ENCODE peak calls at places on chromosomes 3 and 15, in five cellular contexts. One of them, this sample, is unnamed.

GRCh38 chr3:127867986-127868385 is 45.7 kb upstream of the MGLL start:
- DNase-seq in retinal pigment epithelial cell: no peak
- DNase-seq in HEK293T: no peak
- DNase-seq in foreskin fibroblast: no peak
- DNase-seq in pulmonary artery endothelial cell: no peak
- DNase-seq in this sample: no peak

GRCh38 chr15:62841269-62841628 is 201.3 kb upstream of the TPM1 start:
- DNase-seq in retinal pigment epithelial cell: no peak
- DNase-seq in HEK293T: no peak
- DNase-seq in foreskin fibroblast: no peak
- DNase-seq in pulmonary artery endothelial cell: no peak
- DNase-seq in this sample: no peak

GRCh38 chr3:38084019-38084968 is 45.3 kb downstream of the DLEC1 start:
- DNase-seq in retinal pigment epithelial cell: no peak
- DNase-seq in HEK293T: peak
- DNase-seq in foreskin fibroblast: peak
- DNase-seq in pulmonary artery endothelial cell: no peak
- DNase-seq in this sample: peak

GRCh38 chr3:13500133-13500885 is 20.2 kb downstream of the HDAC11 start:
- DNase-seq in retinal pigment epithelial cell: no peak
- DNase-seq in HEK293T: peak
- DNase-seq in foreskin fibroblast: no peak
- DNase-seq in pulmonary artery endothelial cell: no peak
- DNase-seq in this sample: peak

GRCh38 chr15:48592221-48592731 is 53.2 kb downstream of the FBN1 start:
- DNase-seq in retinal pigment epithelial cell: peak
- DNase-seq in HEK293T: no peak
- DNase-seq in foreskin fibroblast: peak
- DNase-seq in pulmonary artery endothelial cell: peak
- DNase-seq in this sample: no peak

GRCh38 chr3:124837730-124838186 is 49.4 kb downstream of the ITGB5 start:
- DNase-seq in retinal pigment epithelial cell: peak
- DNase-seq in HEK293T: no peak
- DNase-seq in foreskin fibroblast: peak
- DNase-seq in pulmonary artery endothelial cell: peak
- DNase-seq in this sample: no peak

GRCh38 chr3:81871358-81872152 is 110.1 kb upstream of the GBE1 start:
- DNase-seq in retinal pigment epithelial cell: no peak
- DNase-seq in HEK293T: no peak
- DNase-seq in foreskin fibroblast: no peak
- DNase-seq in pulmonary artery endothelial cell: no peak
- DNase-seq in this sample: no peak

GRCh38 chr3:38438421-38438820 is 15.3 kb upstream of the ACVR2B start:
- DNase-seq in retinal pigment epithelial cell: no peak
- DNase-seq in HEK293T: no peak
- DNase-seq in foreskin fibroblast: peak
- DNase-seq in pulmonary artery endothelial cell: peak
- DNase-seq in this sample: no peak

GRCh38 chr3:51378726-51379125 is 6.4 kb upstream of the MANF start:
- DNase-seq in retinal pigment epithelial cell: no peak
- DNase-seq in HEK293T: no peak
- DNase-seq in foreskin fibroblast: no peak
- DNase-seq in pulmonary artery endothelial cell: no peak
- DNase-seq in this sample: peak

GRCh38 chr3:49427581-49427980 is 1.5 kb downstream of the NICN1 start:
- DNase-seq in retinal pigment epithelial cell: no peak
- DNase-seq in HEK293T: no peak
- DNase-seq in foreskin fibroblast: no peak
- DNase-seq in pulmonary artery endothelial cell: no peak
- DNase-seq in this sample: no peak

GRCh38 chr3:14907043-14907966 is 40.1 kb upstream of the NR2C2 start:
- DNase-seq in retinal pigment epithelial cell: no peak
- DNase-seq in HEK293T: no peak
- DNase-seq in foreskin fibroblast: no peak
- DNase-seq in pulmonary artery endothelial cell: no peak
- DNase-seq in this sample: no peak

GRCh38 chr3:178245385-178245778 is 290.9 kb upstream of the KCNMB2 start:
- DNase-seq in retinal pigment epithelial cell: no peak
- DNase-seq in HEK293T: no peak
- DNase-seq in foreskin fibroblast: peak
- DNase-seq in pulmonary artery endothelial cell: no peak
- DNase-seq in this sample: no peak

GRCh38 chr3:106332884-106333283 is 464.1 kb upstream of the CBLB start:
- DNase-seq in retinal pigment epithelial cell: no peak
- DNase-seq in HEK293T: no peak
- DNase-seq in foreskin fibroblast: no peak
- DNase-seq in pulmonary artery endothelial cell: no peak
- DNase-seq in this sample: no peak

GRCh38 chr3:88440701-88441100 is 290.9 kb downstream of the C3orf38 start:
- DNase-seq in retinal pigment epithelial cell: no peak
- DNase-seq in HEK293T: no peak
- DNase-seq in foreskin fibroblast: no peak
- DNase-seq in pulmonary artery endothelial cell: no peak
- DNase-seq in this sample: no peak

GRCh38 chr3:8595935-8596262 is 48.7 kb downstream of the SSUH2 start:
- DNase-seq in retinal pigment epithelial cell: no peak
- DNase-seq in HEK293T: no peak
- DNase-seq in foreskin fibroblast: no peak
- DNase-seq in pulmonary artery endothelial cell: no peak
- DNase-seq in this sample: no peak

GRCh38 chr3:169772530-169772950 is 656 bp upstream of the MYNN start:
- DNase-seq in retinal pigment epithelial cell: peak
- DNase-seq in HEK293T: peak
- DNase-seq in foreskin fibroblast: peak
- DNase-seq in pulmonary artery endothelial cell: no peak
- DNase-seq in this sample: peak

GRCh38 chr3:41188291-41188690 is 11.0 kb upstream of the CTNNB1 start:
- DNase-seq in retinal pigment epithelial cell: no peak
- DNase-seq in HEK293T: no peak
- DNase-seq in foreskin fibroblast: no peak
- DNase-seq in pulmonary artery endothelial cell: no peak
- DNase-seq in this sample: no peak

GRCh38 chr3:46708401-46709146 is 7.4 kb downstream of the TMIE start:
- DNase-seq in retinal pigment epithelial cell: no peak
- DNase-seq in HEK293T: no peak
- DNase-seq in foreskin fibroblast: no peak
- DNase-seq in pulmonary artery endothelial cell: no peak
- DNase-seq in this sample: no peak

GRCh38 chr15:26662226-26662750 is 110.6 kb downstream of the GABRB3 start:
- DNase-seq in retinal pigment epithelial cell: no peak
- DNase-seq in HEK293T: no peak
- DNase-seq in foreskin fibroblast: no peak
- DNase-seq in pulmonary artery endothelial cell: no peak
- DNase-seq in this sample: no peak

GRCh38 chr3:49124991-49125670 is 4.5 kb upstream of the USP19 start:
- DNase-seq in retinal pigment epithelial cell: no peak
- DNase-seq in HEK293T: no peak
- DNase-seq in foreskin fibroblast: no peak
- DNase-seq in pulmonary artery endothelial cell: no peak
- DNase-seq in this sample: peak

GRCh38 chr3:49148159-49148558 is 15.3 kb upstream of the LAMB2 start:
- DNase-seq in retinal pigment epithelial cell: no peak
- DNase-seq in HEK293T: no peak
- DNase-seq in foreskin fibroblast: no peak
- DNase-seq in pulmonary artery endothelial cell: no peak
- DNase-seq in this sample: no peak

GRCh38 chr3:41239587-41239986 is 40.3 kb downstream of the CTNNB1 start:
- DNase-seq in retinal pigment epithelial cell: no peak
- DNase-seq in HEK293T: no peak
- DNase-seq in foreskin fibroblast: no peak
- DNase-seq in pulmonary artery endothelial cell: no peak
- DNase-seq in this sample: no peak

GRCh38 chr15:100905855-100906254 is 13.3 kb upstream of the LRRK1 start:
- DNase-seq in retinal pigment epithelial cell: no peak
- DNase-seq in HEK293T: no peak
- DNase-seq in foreskin fibroblast: no peak
- DNase-seq in pulmonary artery endothelial cell: no peak
- DNase-seq in this sample: no peak

GRCh38 chr3:189842681-189843602 is 211.8 kb downstream of the TP63 start:
- DNase-seq in retinal pigment epithelial cell: no peak
- DNase-seq in HEK293T: no peak
- DNase-seq in foreskin fibroblast: no peak
- DNase-seq in pulmonary artery endothelial cell: no peak
- DNase-seq in this sample: no peak

GRCh38 chr3:194482196-194482593 is 4.6 kb downstream of the ATP13A3 start:
- DNase-seq in retinal pigment epithelial cell: no peak
- DNase-seq in HEK293T: no peak
- DNase-seq in foreskin fibroblast: no peak
- DNase-seq in pulmonary artery endothelial cell: no peak
- DNase-seq in this sample: no peak

GRCh38 chr15:29631076-29632070 is 190.9 kb downstream of the TJP1 start:
- DNase-seq in retinal pigment epithelial cell: no peak
- DNase-seq in HEK293T: no peak
- DNase-seq in foreskin fibroblast: no peak
- DNase-seq in pulmonary artery endothelial cell: no peak
- DNase-seq in this sample: no peak

GRCh38 chr15:79164043-79164442 is 73.5 kb upstream of the RASGRF1 start:
- DNase-seq in retinal pigment epithelial cell: no peak
- DNase-seq in HEK293T: no peak
- DNase-seq in foreskin fibroblast: no peak
- DNase-seq in pulmonary artery endothelial cell: no peak
- DNase-seq in this sample: no peak

GRCh38 chr3:135649361-135649760 is 316.2 kb upstream of the PPP2R3A start:
- DNase-seq in retinal pigment epithelial cell: no peak
- DNase-seq in HEK293T: no peak
- DNase-seq in foreskin fibroblast: no peak
- DNase-seq in pulmonary artery endothelial cell: no peak
- DNase-seq in this sample: no peak

GRCh38 chr3:156548041-156548687 is 6.8 kb downstream of the SSR3 start:
- DNase-seq in retinal pigment epithelial cell: no peak
- DNase-seq in HEK293T: no peak
- DNase-seq in foreskin fibroblast: no peak
- DNase-seq in pulmonary artery endothelial cell: no peak
- DNase-seq in this sample: no peak

GRCh38 chr3:183033746-183034145 is 53.4 kb upstream of the DCUN1D1 start:
- DNase-seq in retinal pigment epithelial cell: no peak
- DNase-seq in HEK293T: no peak
- DNase-seq in foreskin fibroblast: no peak
- DNase-seq in pulmonary artery endothelial cell: no peak
- DNase-seq in this sample: no peak